ENCODE peak calls at places on chromosomes 16 and 17, in five cellular contexts. H is ELR; Q is AG08396; D is MCF 10A; U is naive thymus-derived CD8-positive, alpha-beta T cell. I is an unnamed sample.

GRCh38 chr17:27396045-27396444 is 60.2 kb upstream of the KSR1 start:
- DNase-seq in H (no peak), U (no peak), Q (no peak), D (no peak), I (no peak)

GRCh38 chr17:59848778-59849177 is 44.0 kb downstream of the TUBD1 start:
- DNase-seq in H (no peak), U (no peak), Q (no peak), D (peak), I (peak)

GRCh38 chr17:82065638-82066303 is at the start of gene DUS1L:
- DNase-seq in H (peak), U (peak), D (peak), Q (peak), I (peak)

GRCh38 chr16:303760-304505 is 21.0 kb downstream of the PDIA2 start:
- DNase-seq in D (no peak), Q (no peak), H (no peak), U (no peak), I (no peak)

GRCh38 chr17:59329558-59330313 is 1.7 kb upstream of the YPEL2 start:
- DNase-seq in D (peak), Q (peak), U (peak), H (peak), I (peak)

GRCh38 chr16:56625140-56625942 is at the start of gene MT1E:
- DNase-seq in U (peak), Q (peak), D (peak), H (peak), I (peak)

GRCh38 chr17:35978346-35978745 is 3.0 kb downstream of the CCL16 start:
- DNase-seq in Q (no peak), D (no peak), U (no peak), H (peak), I (no peak)

GRCh38 chr16:87860553-87861299 is 8.6 kb downstream of the SLC7A5 start:
- DNase-seq in Q (no peak), D (peak), H (peak), U (no peak), I (no peak)

GRCh38 chr17:81163703-81164413 is 1.4 kb upstream of the PVALEF start:
- DNase-seq in H (no peak), Q (no peak), U (no peak), D (no peak), I (no peak)

GRCh38 chr16:48536600-48537200 is 73.3 kb downstream of the N4BP1 start:
- DNase-seq in Q (no peak), D (no peak), U (no peak), H (no peak), I (no peak)

GRCh38 chr16:27993587-27993986 is 69.9 kb downstream of the GSG1L start:
- DNase-seq in U (no peak), Q (no peak), H (no peak), D (no peak), I (no peak)

GRCh38 chr17:46876353-46876887 is 25.0 kb downstream of the WNT9B start:
- DNase-seq in D (peak), U (no peak), Q (no peak), H (peak), I (no peak)

GRCh38 chr17:65163990-65164495 is 26.9 kb downstream of the RGS9 start:
- DNase-seq in D (peak), U (no peak), H (peak), Q (peak), I (no peak)

GRCh38 chr17:21463204-21463661 is 87.1 kb downstream of the KCNJ12 start:
- DNase-seq in H (no peak), U (no peak), D (no peak), Q (no peak), I (no peak)

GRCh38 chr17:75645889-75646625 is 12.8 kb downstream of the SMIM5 start:
- DNase-seq in U (no peak), D (peak), Q (no peak), H (peak), I (no peak)

GRCh38 chr17:73304438-73304837 is 7.4 kb downstream of the CDC42EP4 start:
- DNase-seq in D (no peak), Q (no peak), H (peak), U (no peak), I (no peak)

GRCh38 chr17:27506348-27507218 is 50.3 kb downstream of the KSR1 start:
- DNase-seq in Q (no peak), D (no peak), U (no peak), H (no peak), I (no peak)

GRCh38 chr16:57284206-57284951 is at the start of gene PLLP:
- DNase-seq in D (peak), H (peak), Q (peak), U (peak), I (no peak)

GRCh38 chr17:78419970-78420820 is 41.7 kb downstream of the PGS1 start:
- DNase-seq in Q (peak), D (no peak), U (no peak), H (no peak), I (peak)

GRCh38 chr17:74862108-74862901 is 2.6 kb upstream of the GRIN2C start:
- DNase-seq in Q (peak), U (peak), D (peak), H (peak), I (peak)

GRCh38 chr16:69105501-69106361 is at the start of gene HAS3:
- DNase-seq in D (peak), Q (peak), U (peak), H (peak), I (peak)

GRCh38 chr16:53872248-53873221 is 168.6 kb downstream of the FTO start:
- DNase-seq in D (no peak), U (no peak), H (peak), Q (peak), I (no peak)

GRCh38 chr16:49592507-49593422 is 219.2 kb downstream of the C16orf78 start:
- DNase-seq in Q (peak), D (peak), H (peak), U (peak), I (no peak)

GRCh38 chr17:55334285-55334684 is 69.5 kb downstream of the HLF start:
- DNase-seq in Q (no peak), D (no peak), H (peak), U (no peak), I (no peak)